ENCODE peak calls at places on chromosomes 5 and 9, in five cellular contexts. F, H, B, M and K are unnamed samples.

GRCh38 chr5:97499605-97500004 is 316.6 kb upstream of the RIOK2 start:
- DNase-seq in M (no peak), B (no peak), H (no peak), F (no peak), K (no peak)

GRCh38 chr9:107488400-107489143 is 997 bp downstream of the KLF4 start:
- DNase-seq in F (peak; percentile 49), B (no peak), M (no peak), H (peak; percentile 34), K (no peak)

GRCh38 chr9:136170291-136170901 is 34.5 kb downstream of the LHX3 start:
- DNase-seq in B (peak; percentile 61), H (peak; percentile 61), M (no peak), F (no peak), K (no peak)

GRCh38 chr5:133292300-133292699 is 240.5 kb downstream of the HSPA4 start:
- DNase-seq in B (no peak), F (no peak), H (peak; percentile 79), M (no peak), K (no peak)

GRCh38 chr9:82706781-82707180 is 356.2 kb downstream of the RASEF start:
- DNase-seq in B (no peak), F (no peak), M (no peak), H (no peak), K (no peak)

GRCh38 chr5:125461641-125462072 is 715.2 kb upstream of the ZNF608 start:
- DNase-seq in H (no peak), B (no peak), M (no peak), F (no peak), K (no peak)

GRCh38 chr5:76470978-76471377 is 67.9 kb downstream of the IQGAP2 start:
- DNase-seq in B (no peak), F (no peak), H (no peak), M (no peak), K (no peak)

GRCh38 chr5:1762878-1763547 is 36.6 kb downstream of the MRPL36 start:
- DNase-seq in H (no peak), M (no peak), F (no peak), B (no peak), K (no peak)

GRCh38 chr9:111857555-111858211 is 38.9 kb upstream of the UGCG start:
- DNase-seq in H (no peak), F (no peak), B (no peak), M (no peak), K (no peak)

GRCh38 chr5:132103380-132103951 is 29.9 kb downstream of the CSF2 start:
- DNase-seq in B (peak; percentile 89), F (peak; percentile 96), M (peak; percentile 48), H (peak; percentile 58), K (no peak)

GRCh38 chr5:65986050-65986451 is 59.7 kb downstream of the ERBIN start:
- DNase-seq in F (peak; percentile 91), H (no peak), B (no peak), M (no peak), K (no peak)

GRCh38 chr9:2336055-2336454 is 285.5 kb upstream of the VLDLR start:
- DNase-seq in M (no peak), B (peak; percentile 10), H (no peak), F (peak; percentile 1), K (no peak)

GRCh38 chr9:109907400-109907799 is 127.4 kb downstream of the PALM2AKAP2 start:
- DNase-seq in F (no peak), M (no peak), B (no peak), H (no peak), K (no peak)

GRCh38 chr5:143345671-143346440 is 57.6 kb downstream of the NR3C1 start:
- DNase-seq in F (no peak), B (no peak), H (no peak), M (no peak), K (no peak)

GRCh38 chr5:157115502-157115901 is 6.7 kb upstream of the HAVCR2 start:
- DNase-seq in F (no peak), M (no peak), H (no peak), B (no peak), K (no peak)

GRCh38 chr5:180598316-180598701 is 7.0 kb upstream of the SCGB3A1 start:
- DNase-seq in M (no peak), B (no peak), F (no peak), H (no peak), K (no peak)

DNA sequence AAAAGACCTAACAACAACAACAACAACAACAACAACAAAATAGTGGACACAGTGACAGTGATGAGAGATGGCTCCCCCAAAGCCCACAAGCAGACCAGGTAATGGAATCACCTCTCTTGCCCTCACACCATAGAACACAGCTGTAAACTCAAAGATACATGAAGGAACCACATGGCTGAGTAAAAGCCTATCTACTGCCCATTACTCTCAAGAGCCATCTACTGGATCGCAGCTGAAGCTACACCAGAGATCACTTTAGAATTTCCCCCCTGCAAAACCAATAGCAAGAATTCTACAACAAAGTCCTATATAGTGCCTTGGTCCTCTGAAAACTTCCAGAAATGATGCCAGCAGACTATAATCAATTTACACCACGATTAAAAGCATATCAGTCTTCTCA is 1537.6 kb upstream of the CDH9 start:
- DNase-seq in M (peak; percentile 5), F (no peak), B (no peak), H (no peak), K (no peak)
- TF ChIP-seq MAFK in M (no peak), F (no peak), B (no peak), H (no peak), K (no peak)

DNA sequence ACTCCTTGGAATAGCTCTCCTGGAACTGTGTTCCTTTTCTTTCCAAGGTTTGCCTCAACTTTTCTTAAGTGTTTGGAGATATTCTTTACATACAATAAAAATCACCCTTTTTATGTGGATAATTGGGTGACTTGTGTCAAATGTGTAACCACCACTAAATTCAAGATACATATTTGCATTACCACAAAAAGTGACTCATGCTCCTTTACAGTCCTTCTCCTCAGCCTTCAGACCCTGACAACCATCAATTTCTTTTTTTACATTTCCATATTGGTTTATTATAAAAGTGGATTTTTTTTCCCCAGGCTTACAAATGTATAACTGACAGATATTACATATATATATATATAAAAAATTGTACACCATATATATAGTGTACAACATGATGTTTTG is 372.0 kb upstream of the KCNN2 start:
- DNase-seq in B (no peak), M (no peak), H (no peak), F (no peak), K (no peak)
- TF ChIP-seq RAD21 in B (no peak), M (no peak), H (no peak), F (no peak), K (no peak)

GRCh38 chr9:93682155-93682968 is 106.0 kb downstream of the PHF2 start:
- DNase-seq in B (peak; percentile 72), F (peak; percentile 23), H (peak; percentile 66), M (peak; percentile 28), K (peak; percentile 60)

GRCh38 chr9:93679536-93680444 is 103.4 kb downstream of the PHF2 start:
- DNase-seq in H (no peak), F (no peak), B (no peak), M (no peak), K (no peak)

GRCh38 chr9:93678199-93679019 is 102.0 kb downstream of the PHF2 start:
- DNase-seq in M (no peak), F (no peak), B (no peak), H (no peak), K (peak; percentile 36)

GRCh38 chr9:93681316-93682154 is 105.2 kb downstream of the PHF2 start:
- DNase-seq in F (no peak), B (no peak), H (no peak), M (peak; percentile 36), K (no peak)

GRCh38 chr9:93680445-93681315 is 104.3 kb downstream of the PHF2 start:
- DNase-seq in M (no peak), F (no peak), B (no peak), H (no peak), K (peak; percentile 43)
- TF ChIP-seq MAFK in M (no peak), F (no peak), B (no peak), H (no peak), K (no peak)

GRCh38 chr9:126301985-126302603 is 24.5 kb upstream of the MVB12B start:
- DNase-seq in F (peak; percentile 62), B (peak; percentile 33), M (peak; percentile 69), H (peak; percentile 75), K (peak; percentile 31)

GRCh38 chr9:126301196-126301595 is 25.4 kb upstream of the MVB12B start:
- DNase-seq in H (no peak), B (no peak), F (no peak), M (no peak), K (no peak)

GRCh38 chr9:126297656-126298318 is 28.8 kb upstream of the MVB12B start:
- DNase-seq in B (no peak), H (no peak), F (no peak), M (no peak), K (no peak)

GRCh38 chr9:126298319-126298801 is 28.3 kb upstream of the MVB12B start:
- DNase-seq in M (no peak), F (no peak), B (no peak), H (no peak), K (no peak)

DNA sequence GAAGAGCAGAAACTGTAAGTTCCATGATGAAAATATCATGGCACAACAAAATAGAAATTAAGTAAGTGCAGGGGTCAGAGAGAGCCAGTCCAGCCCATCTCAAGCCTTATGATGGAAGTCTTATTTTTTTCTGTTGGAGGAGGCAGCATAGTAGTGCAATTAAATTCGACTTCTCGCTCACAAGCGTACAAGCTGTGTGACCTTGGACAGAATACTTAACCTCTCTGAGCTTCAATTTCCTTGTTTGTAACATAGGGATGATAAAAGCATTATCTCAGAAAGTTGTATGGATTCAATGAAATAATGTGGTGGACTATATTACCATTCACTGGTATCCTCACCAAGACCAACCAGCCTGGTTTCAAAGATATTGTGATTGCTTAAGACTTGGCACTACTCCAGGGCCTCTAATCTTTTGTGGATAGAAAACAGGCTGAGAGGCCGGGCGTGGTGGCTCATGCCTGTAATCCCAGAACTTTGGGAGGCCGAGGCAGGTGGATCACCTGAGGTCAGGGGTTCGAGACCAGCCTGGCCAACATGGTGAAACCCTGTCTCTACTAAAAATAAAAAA is 26.8 kb upstream of the MVB12B start:
- DNase-seq in F (no peak), B (no peak), M (peak; percentile 21), H (no peak), K (no peak)
- TF ChIP-seq RAD21 in F (no peak), B (no peak), M (no peak), H (no peak), K (no peak)

GRCh38 chr9:129759804-129760502 is 7.1 kb upstream of the PTGES start:
- DNase-seq in M (no peak), F (no peak), H (no peak), B (peak; percentile 43), K (no peak)
- TF ChIP-seq MAFK in M (no peak), F (no peak), H (no peak), B (no peak), K (no peak)

DNA sequence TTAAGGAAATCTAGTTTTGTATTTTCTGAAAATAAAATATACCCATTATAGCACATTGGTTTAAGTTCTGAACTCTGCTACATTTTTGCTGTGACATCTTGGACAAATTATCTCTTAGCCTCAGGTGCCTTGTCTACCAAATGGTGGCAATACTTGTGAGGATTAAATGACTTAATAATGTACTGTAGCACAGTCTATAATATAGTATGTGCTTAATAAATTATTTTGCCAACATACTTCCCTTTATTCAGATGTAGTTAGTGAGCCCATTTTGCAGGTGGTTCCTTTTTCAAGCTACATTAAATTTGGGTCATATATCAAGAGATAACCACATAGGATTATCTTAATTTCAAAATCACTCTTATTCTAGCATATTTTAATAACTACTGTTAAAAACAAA is 3.2 kb downstream of the ETF1 start:
- DNase-seq in B (no peak), H (no peak), F (no peak), M (no peak), K (no peak)
- TF ChIP-seq RAD21 in B (no peak), H (no peak), F (no peak), M (no peak), K (no peak)